ENCODE peak calls at places on chromosomes 3 and 15, in nine cellular contexts. N, K, Z, C, O, H, J, T and R are unnamed samples.

GRCh38 chr15:67747949-67748348 is 77.4 kb upstream of the SKOR1 start:
- DNase-seq in N (no peak), K (no peak), Z (no peak), C (no peak), O (no peak), H (no peak), J (no peak), T (peak; percentile 16), R (no peak)

GRCh38 chr3:63968612-63969350 is 54.5 kb downstream of the PSMD6 start:
- DNase-seq in N (no peak), K (no peak), Z (no peak), C (peak; percentile 26), O (peak; percentile 20), H (no peak), J (no peak), T (peak; percentile 40), R (peak; percentile 38)

GRCh38 chr3:71537211-71537611 is 46.3 kb downstream of the FOXP1 start:
- DNase-seq in N (no peak), K (peak; percentile 61), Z (no peak), C (peak; percentile 88), O (peak; percentile 96), H (no peak), J (peak; percentile 50), T (peak; percentile 81), R (peak; percentile 83)

GRCh38 chr3:185896565-185896964 is 41.2 kb downstream of the TRA2B start:
- DNase-seq in N (no peak), K (no peak), Z (no peak), C (no peak), O (peak; percentile 23), H (no peak), J (no peak), T (peak; percentile 74), R (peak; percentile 28)

GRCh38 chr15:31483924-31484368 is 157.3 kb downstream of the KLF13 start:
- DNase-seq in N (no peak), K (no peak), Z (no peak), C (no peak), O (no peak), H (no peak), J (no peak), T (no peak), R (no peak)

GRCh38 chr3:160133757-160134156 is 91.5 kb upstream of the C3orf80 start:
- DNase-seq in N (no peak), K (no peak), Z (no peak), C (peak; percentile 49), O (no peak), H (no peak), J (no peak), T (peak; percentile 55), R (no peak)

GRCh38 chr3:183369117-183369516 is 59.3 kb downstream of the MCF2L2 start:
- DNase-seq in N (no peak), K (no peak), Z (no peak), C (no peak), O (no peak), H (no peak), J (no peak), T (no peak), R (no peak)

GRCh38 chr15:52307847-52308246 is 12.2 kb upstream of the MYO5C start:
- DNase-seq in N (no peak), K (no peak), Z (no peak), C (no peak), O (no peak), H (no peak), J (no peak), T (no peak), R (no peak)

GRCh38 chr3:52056968-52057805 is 816 bp upstream of the DUSP7 start:
- DNase-seq in N (peak; percentile 100), K (peak; percentile 99), Z (peak; percentile 100), C (peak; percentile 100), O (peak; percentile 99), H (peak; percentile 100), J (peak; percentile 100), T (peak; percentile 100), R (peak; percentile 99)

GRCh38 chr15:61879219-61879618 is 181.0 kb downstream of the VPS13C start:
- DNase-seq in N (no peak), K (no peak), Z (no peak), C (peak; percentile 80), O (no peak), H (peak; percentile 8), J (no peak), T (peak; percentile 62), R (no peak)

GRCh38 chr3:129224984-129225393 is 24.4 kb upstream of the COPG1 start:
- DNase-seq in N (peak; percentile 86), K (peak; percentile 67), Z (peak; percentile 85), C (peak; percentile 63), O (peak; percentile 81), H (peak; percentile 83), J (peak; percentile 75), T (peak; percentile 63), R (peak; percentile 76)

GRCh38 chr3:78994174-78995027 is 773.4 kb downstream of the ROBO1 start:
- DNase-seq in N (no peak), K (no peak), Z (no peak), C (peak; percentile 31), O (no peak), H (no peak), J (no peak), T (no peak), R (no peak)

GRCh38 chr3:126342991-126343661 is 14.1 kb downstream of the KLF15 start:
- DNase-seq in N (peak; percentile 65), K (peak; percentile 82), Z (peak; percentile 15), C (no peak), O (peak; percentile 45), H (peak; percentile 6), J (no peak), T (no peak), R (no peak)

GRCh38 chr3:100401674-100402036 is 316 bp downstream of the LNP1 start:
- DNase-seq in N (peak; percentile 41), K (peak; percentile 62), Z (peak; percentile 37), C (no peak), O (peak; percentile 69), H (peak; percentile 29), J (peak; percentile 31), T (peak; percentile 33), R (peak; percentile 62)

GRCh38 chr3:38031022-38031994 is 1.9 kb upstream of the PLCD1 start:
- DNase-seq in N (no peak), K (peak; percentile 54), Z (peak; percentile 84), C (peak; percentile 92), O (peak; percentile 10), H (peak; percentile 81), J (peak; percentile 79), T (peak; percentile 96), R (peak; percentile 28)

GRCh38 chr15:77516076-77516475 is 95.4 kb downstream of the HMG20A start:
- DNase-seq in N (no peak), K (no peak), Z (no peak), C (no peak), O (no peak), H (no peak), J (no peak), T (no peak), R (no peak)

GRCh38 chr15:67873777-67874176 is 33.9 kb upstream of the RNU6-1 start:
- DNase-seq in N (no peak), K (no peak), Z (no peak), C (no peak), O (no peak), H (no peak), J (no peak), T (no peak), R (no peak)

GRCh38 chr15:39616731-39617455 is 36.0 kb downstream of the THBS1 start:
- DNase-seq in N (no peak), K (no peak), Z (no peak), C (peak; percentile 88), O (no peak), H (no peak), J (no peak), T (peak; percentile 82), R (peak; percentile 34)

GRCh38 chr3:111712294-111713180 is 117.4 kb upstream of the ZBED2 start:
- DNase-seq in N (no peak), K (no peak), Z (no peak), C (no peak), O (no peak), H (no peak), J (no peak), T (peak; percentile 94), R (no peak)

GRCh38 chr3:66383023-66383422 is 117.8 kb downstream of the LRIG1 start:
- DNase-seq in N (no peak), K (no peak), Z (no peak), C (no peak), O (no peak), H (no peak), J (no peak), T (no peak), R (no peak)

GRCh38 chr3:22117751-22118346 is 366.8 kb upstream of the ZNF385D start:
- DNase-seq in N (no peak), K (no peak), Z (no peak), C (peak; percentile 9), O (peak; percentile 70), H (no peak), J (no peak), T (peak; percentile 56), R (peak; percentile 85)
- TF ChIP-seq CTCF in N (peak; percentile 38), K (no peak), Z (peak; percentile 46), C (peak; percentile 58), O (peak; percentile 54), H (peak; percentile 57), J (peak; percentile 18), T (peak; percentile 37), R (peak; percentile 48)

GRCh38 chr15:85623648-85624047 is 171.1 kb downstream of the KLHL25 start:
- DNase-seq in N (no peak), K (no peak), Z (no peak), C (peak; percentile 38), O (peak; percentile 33), H (no peak), J (no peak), T (no peak), R (no peak)
- H3K4me3 ChIP-seq in N (no peak overlapping the region), K (peak overlapping the region; percentile 72), Z (no peak overlapping the region), C (no peak overlapping the region), O (no peak overlapping the region), H (no peak overlapping the region), J (no peak overlapping the region), T (no peak overlapping the region), R (no peak overlapping the region)

GRCh38 chr3:4711680-4711992 is 218.5 kb downstream of the ITPR1 start:
- DNase-seq in N (no peak), K (no peak), Z (no peak), C (no peak), O (no peak), H (no peak), J (no peak), T (no peak), R (no peak)
- TF ChIP-seq CTCF in N (no peak), K (no peak), Z (no peak), C (no peak), O (no peak), H (no peak), J (no peak), T (no peak), R (no peak)

DNA sequence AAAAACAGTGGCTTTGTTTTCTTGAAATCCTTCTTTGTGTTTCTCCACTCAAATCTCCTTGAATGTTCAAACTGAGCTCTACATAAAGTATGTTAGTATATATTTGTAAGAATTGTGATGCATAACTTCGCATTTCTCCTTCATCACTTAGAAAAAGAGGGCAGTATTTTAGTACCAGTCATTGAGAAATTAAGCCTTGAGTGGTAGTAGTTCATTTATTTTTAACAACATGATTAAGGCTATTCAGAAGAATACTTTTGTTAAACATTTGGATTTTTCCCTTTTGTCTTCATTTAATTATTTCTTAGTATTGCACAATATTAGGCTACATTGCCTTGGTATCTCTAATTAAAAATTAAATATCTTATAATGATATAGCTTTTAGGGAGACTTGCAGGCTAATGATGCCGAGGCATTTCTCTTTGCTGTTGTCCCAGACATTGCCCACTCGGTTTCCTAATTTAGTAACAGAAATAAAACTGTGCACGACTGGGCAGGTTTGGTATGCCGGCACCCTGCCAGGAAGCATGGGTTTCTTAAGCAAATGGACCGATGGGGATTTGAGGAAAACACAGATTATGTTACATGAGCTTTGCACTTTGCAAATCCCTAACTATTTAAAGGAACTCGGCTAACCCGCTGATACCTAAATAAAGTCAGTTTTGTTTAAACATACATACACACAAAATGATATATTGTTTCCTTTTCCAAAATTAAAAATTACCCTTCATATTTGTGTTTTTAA is 54.7 kb downstream of the LRRC28 start:
- DNase-seq in N (no peak), K (peak; percentile 77), Z (no peak), C (peak; percentile 68), O (peak; percentile 82), H (peak; percentile 11), J (no peak), T (peak; percentile 88), R (peak; percentile 87)
- H3K4me3 ChIP-seq in N (no peak overlapping the region), K (no peak overlapping the region), Z (no peak overlapping the region), C (peak overlapping the region; percentile 33), O (no peak overlapping the region), H (no peak overlapping the region), J (no peak overlapping the region), T (no peak overlapping the region), R (no peak overlapping the region)